ENCODE peak calls at places on chromosomes 6 and 20, in ten cellular contexts. X is NCI-H748 treated with DMSO at 0.1 percent for 48 hours; Q is GM03348; E is A673; T is fibroblast of pulmonary artery; H is Calu3; C is EL; W is effector CD4-positive, alpha-beta T cell; O is left cardiac atrium; L is cardiac muscle cell. A is an unnamed sample.

GRCh38 chr6:3280866-3281465 is 22.2 kb downstream of the PSMG4 start:
- DNase-seq in X (no peak), Q (no peak), E (no peak), T (peak; percentile 36), H (no peak), C (no peak), W (no peak), O (no peak), L (no peak), A (no peak)

GRCh38 chr6:33872761-33873160 is 69.0 kb upstream of the MLN start:
- DNase-seq in X (no peak), Q (no peak), E (no peak), T (no peak), H (no peak), C (no peak), W (no peak), O (no peak), L (no peak), A (no peak)

GRCh38 chr6:139135578-139136545 is 982 bp downstream of the HECA start:
- DNase-seq in X (no peak), Q (peak; percentile 69), E (peak; percentile 42), T (peak; percentile 31), H (peak; percentile 34), C (peak; percentile 40), W (peak; percentile 42), O (peak; percentile 77), L (peak; percentile 34), A (peak; percentile 17)

GRCh38 chr6:38603966-38604365 is 35.8 kb downstream of the BTBD9 start:
- DNase-seq in X (no peak), Q (peak; percentile 17), E (no peak), T (peak; percentile 50), H (no peak), C (peak; percentile 12), W (no peak), O (no peak), L (peak; percentile 43), A (peak; percentile 28)

GRCh38 chr6:139147628-139148027 is 12.7 kb downstream of the HECA start:
- DNase-seq in X (no peak), Q (no peak), E (no peak), T (no peak), H (no peak), C (no peak), W (no peak), O (no peak), L (no peak), A (no peak)

GRCh38 chr6:145623231-145623630 is 112.1 kb downstream of the EPM2A start:
- DNase-seq in X (no peak), Q (no peak), E (no peak), T (no peak), H (no peak), C (no peak), W (no peak), O (no peak), L (no peak), A (no peak)

GRCh38 chr6:134247271-134247833 is 70.6 kb downstream of the SGK1 start:
- DNase-seq in X (no peak), Q (no peak), E (no peak), T (no peak), H (peak; percentile 35), C (no peak), W (peak; percentile 74), O (no peak), L (no peak), A (no peak)

GRCh38 chr6:149198265-149198664 is 119.2 kb upstream of the TAB2 start:
- DNase-seq in X (no peak), Q (no peak), E (no peak), T (no peak), H (no peak), C (no peak), W (no peak), O (no peak), L (no peak), A (no peak)

GRCh38 chr20:31859266-31859997 is 10.9 kb downstream of the DUSP15 start:
- DNase-seq in X (no peak), Q (no peak), E (no peak), T (no peak), H (no peak), C (no peak), W (no peak), O (no peak), L (no peak), A (no peak)

GRCh38 chr20:61803416-61803902 is 262.2 kb downstream of the TAF4 start:
- DNase-seq in X (no peak), Q (peak; percentile 75), E (no peak), T (no peak), H (no peak), C (no peak), W (no peak), O (no peak), L (no peak), A (no peak)

GRCh38 chr20:33280000-33280680 is 2.9 kb upstream of the BPIFB1 start:
- DNase-seq in X (no peak), Q (no peak), E (no peak), T (no peak), H (no peak), C (no peak), W (no peak), O (no peak), L (no peak), A (no peak)

GRCh38 chr20:48975955-48976354 is 54.4 kb downstream of the ARFGEF2 start:
- DNase-seq in X (no peak), Q (no peak), E (no peak), T (no peak), H (no peak), C (no peak), W (no peak), O (no peak), L (no peak), A (no peak)

GRCh38 chr6:35085359-35086281 is 55.5 kb downstream of the TCP11 start:
- DNase-seq in X (no peak), Q (no peak), E (no peak), T (no peak), H (no peak), C (no peak), W (no peak), O (no peak), L (no peak), A (no peak)

GRCh38 chr20:24991897-24992419 is 593 bp downstream of the APMAP start:
- DNase-seq in X (peak; percentile 51), Q (peak; percentile 61), E (peak; percentile 32), T (peak; percentile 14), H (no peak), C (peak; percentile 37), W (no peak), O (no peak), L (peak; percentile 35), A (peak; percentile 29)

GRCh38 chr6:126926926-126927325 is 191.5 kb upstream of the RSPO3 start:
- DNase-seq in X (no peak), Q (no peak), E (no peak), T (no peak), H (no peak), C (no peak), W (no peak), O (no peak), L (peak; percentile 44), A (no peak)

GRCh38 chr20:44547419-44547818 is 25.5 kb upstream of the SERINC3 start:
- DNase-seq in X (no peak), Q (no peak), E (no peak), T (no peak), H (no peak), C (no peak), W (no peak), O (no peak), L (no peak), A (no peak)

GRCh38 chr6:156154896-156155295 is 622.3 kb upstream of the ARID1B start:
- DNase-seq in X (no peak), Q (no peak), E (no peak), T (peak; percentile 17), H (no peak), C (peak; percentile 13), W (no peak), O (no peak), L (no peak), A (no peak)

GRCh38 chr6:157637516-157637915 is 185.5 kb upstream of the SNX9 start:
- DNase-seq in X (no peak), Q (no peak), E (no peak), T (no peak), H (no peak), C (no peak), W (no peak), O (no peak), L (no peak), A (no peak)

GRCh38 chr6:166657531-166657930 is 30.5 kb upstream of the RPS6KA2 start:
- DNase-seq in X (no peak), Q (no peak), E (no peak), T (no peak), H (no peak), C (no peak), W (no peak), O (no peak), L (no peak), A (no peak)

GRCh38 chr6:30447237-30447636 is 42.1 kb upstream of the HLA-E start:
- DNase-seq in X (peak; percentile 15), Q (no peak), E (peak; percentile 65), T (no peak), H (peak; percentile 52), C (peak; percentile 59), W (no peak), O (no peak), L (peak; percentile 54), A (peak; percentile 69)

GRCh38 chr20:17650816-17651760 is 31.0 kb downstream of the RRBP1 start:
- DNase-seq in X (no peak), Q (peak; percentile 76), E (no peak), T (peak; percentile 46), H (no peak), C (no peak), W (no peak), O (peak; percentile 7), L (no peak), A (no peak)

GRCh38 chr20:35290887-35291417 is 1.3 kb downstream of the FAM83C start:
- DNase-seq in X (no peak), Q (no peak), E (no peak), T (no peak), H (no peak), C (no peak), W (no peak), O (no peak), L (no peak), A (no peak)

GRCh38 chr6:5151955-5152401 is 66.8 kb downstream of the PPP1R3G start:
- DNase-seq in X (no peak), Q (peak; percentile 82), E (no peak), T (peak; percentile 63), H (no peak), C (peak; percentile 92), W (no peak), O (no peak), L (no peak), A (no peak)

GRCh38 chr6:146972526-146972925 is 231.7 kb upstream of the STXBP5 start:
- DNase-seq in X (no peak), Q (no peak), E (no peak), T (no peak), H (no peak), C (peak; percentile 23), W (no peak), O (no peak), L (no peak), A (no peak)

GRCh38 chr20:51803157-51803854 is 985 bp upstream of the SALL4 start:
- DNase-seq in X (no peak), Q (no peak), E (no peak), T (no peak), H (no peak), C (peak; percentile 27), W (no peak), O (no peak), L (no peak), A (no peak)

GRCh38 chr6:125053809-125054208 is 91.6 kb downstream of the RNF217 start:
- DNase-seq in X (no peak), Q (no peak), E (no peak), T (no peak), H (no peak), C (no peak), W (no peak), O (no peak), L (no peak), A (no peak)

GRCh38 chr6:28929887-28930620 is 6.3 kb upstream of the TRIM27 start:
- DNase-seq in X (no peak), Q (peak; percentile 13), E (no peak), T (no peak), H (no peak), C (no peak), W (no peak), O (no peak), L (no peak), A (no peak)

GRCh38 chr20:43770342-43770741 is 43.5 kb upstream of the GTSF1L start:
- DNase-seq in X (no peak), Q (no peak), E (no peak), T (no peak), H (no peak), C (no peak), W (no peak), O (no peak), L (no peak), A (no peak)